ENCODE peak calls at places on chromosomes 16 and 17, in six cellular contexts. B is esophagus muscularis mucosa; F is adrenal gland; I is CD8-positive, alpha-beta memory T cell; L is fibroblast of lung; G is neural progenitor cell. A is an unnamed sample.
A peak's percentile ranks its signal among the peaks of the same experiment; 100 is the strongest.

GRCh38 chr17:67276075-67276474 is 31.1 kb upstream of the HELZ start:
- DNase-seq in B (no peak), F (no peak), I (no peak), L (no peak), G (peak; percentile 11), A (no peak)

GRCh38 chr16:8677481-8677880 is 3.1 kb downstream of the ABAT start:
- DNase-seq in B (no peak), F (no peak), I (no peak), L (no peak), G (no peak), A (no peak)

GRCh38 chr16:79169239-79169638 is 431.3 kb downstream of the MAF start:
- DNase-seq in B (no peak), F (no peak), I (no peak), L (peak; percentile 0), G (peak; percentile 77), A (no peak)

GRCh38 chr17:76076765-76077581 is 2.0 kb upstream of the ZACN start:
- DNase-seq in B (no peak), F (no peak), I (peak; percentile 74), L (no peak), G (peak; percentile 54), A (no peak)

GRCh38 chr17:77581480-77581879 is 377.0 kb upstream of the TNRC6C start:
- DNase-seq in B (no peak), F (no peak), I (no peak), L (peak; percentile 59), G (no peak), A (no peak)

GRCh38 chr16:17224859-17225258 is 245.9 kb downstream of the XYLT1 start:
- DNase-seq in B (peak; percentile 97), F (peak; percentile 88), I (peak; percentile 20), L (peak; percentile 91), G (no peak), A (no peak)

GRCh38 chr16:3070608-3071111 is 5.2 kb downstream of the IL32 start:
- DNase-seq in B (no peak), F (no peak), I (no peak), L (no peak), G (no peak), A (no peak)

GRCh38 chr17:53344778-53345177 is 477.9 kb upstream of the KIF2B start:
- DNase-seq in B (no peak), F (no peak), I (no peak), L (no peak), G (no peak), A (no peak)

GRCh38 chr17:29018788-29019474 is 13.1 kb upstream of the SEZ6 start:
- DNase-seq in B (no peak), F (no peak), I (no peak), L (no peak), G (peak; percentile 42), A (no peak)

GRCh38 chr16:27579086-27579980 is 29.4 kb downstream of the KATNIP start:
- DNase-seq in B (no peak), F (no peak), I (no peak), L (peak; percentile 42), G (no peak), A (no peak)

GRCh38 chr17:16882243-16882925 is 89.5 kb downstream of the TNFRSF13B start:
- DNase-seq in B (peak; percentile 77), F (no peak), I (no peak), L (no peak), G (no peak), A (no peak)

GRCh38 chr17:43449470-43450202 is 34.1 kb upstream of the DHX8 start:
- DNase-seq in B (no peak), F (no peak), I (no peak), L (no peak), G (no peak), A (no peak)

GRCh38 chr17:78789663-78790181 is 7.6 kb upstream of the CYTH1 start:
- DNase-seq in B (peak; percentile 95), F (no peak), I (peak; percentile 86), L (peak; percentile 95), G (no peak), A (no peak)

GRCh38 chr17:30600830-30601494 is 123.8 kb downstream of the GOSR1 start:
- DNase-seq in B (no peak), F (peak; percentile 35), I (peak; percentile 9), L (peak; percentile 20), G (peak; percentile 58), A (peak; percentile 42)

GRCh38 chr17:14919580-14920160 is 345.5 kb downstream of the PMP22 start:
- DNase-seq in B (no peak), F (no peak), I (no peak), L (no peak), G (peak; percentile 62), A (no peak)

GRCh38 chr16:28537964-28538732 is 626 bp downstream of the NUPR1 start:
- DNase-seq in B (no peak), F (peak; percentile 47), I (no peak), L (no peak), G (no peak), A (no peak)

GRCh38 chr17:45361451-45361850 is 44.6 kb upstream of the MAP3K14 start:
- DNase-seq in B (no peak), F (no peak), I (no peak), L (no peak), G (no peak), A (no peak)

GRCh38 chr16:10081201-10081940 is 100.9 kb downstream of the GRIN2A start:
- DNase-seq in B (no peak), F (no peak), I (no peak), L (peak; percentile 90), G (peak; percentile 67), A (no peak)

GRCh38 chr16:10077861-10078260 is 104.4 kb downstream of the GRIN2A start:
- DNase-seq in B (no peak), F (no peak), I (no peak), L (no peak), G (no peak), A (no peak)

GRCh38 chr16:10080031-10080772 is 102.0 kb downstream of the GRIN2A start:
- DNase-seq in B (no peak), F (peak; percentile 62), I (no peak), L (peak; percentile 97), G (no peak), A (peak; percentile 52)

GRCh38 chr16:10076037-10076436 is 106.2 kb downstream of the GRIN2A start:
- DNase-seq in B (no peak), F (no peak), I (no peak), L (no peak), G (no peak), A (no peak)

GRCh38 chr16:10078541-10078949 is 103.7 kb downstream of the GRIN2A start:
- DNase-seq in B (no peak), F (no peak), I (no peak), L (peak; percentile 31), G (peak; percentile 71), A (peak; percentile 31)
- H3K27ac ChIP-seq in B (no peak overlapping the region), F (no peak overlapping the region), I (no peak overlapping the region), L (no peak overlapping the region), G (no peak overlapping the region), A (no peak overlapping the region)

DNA sequence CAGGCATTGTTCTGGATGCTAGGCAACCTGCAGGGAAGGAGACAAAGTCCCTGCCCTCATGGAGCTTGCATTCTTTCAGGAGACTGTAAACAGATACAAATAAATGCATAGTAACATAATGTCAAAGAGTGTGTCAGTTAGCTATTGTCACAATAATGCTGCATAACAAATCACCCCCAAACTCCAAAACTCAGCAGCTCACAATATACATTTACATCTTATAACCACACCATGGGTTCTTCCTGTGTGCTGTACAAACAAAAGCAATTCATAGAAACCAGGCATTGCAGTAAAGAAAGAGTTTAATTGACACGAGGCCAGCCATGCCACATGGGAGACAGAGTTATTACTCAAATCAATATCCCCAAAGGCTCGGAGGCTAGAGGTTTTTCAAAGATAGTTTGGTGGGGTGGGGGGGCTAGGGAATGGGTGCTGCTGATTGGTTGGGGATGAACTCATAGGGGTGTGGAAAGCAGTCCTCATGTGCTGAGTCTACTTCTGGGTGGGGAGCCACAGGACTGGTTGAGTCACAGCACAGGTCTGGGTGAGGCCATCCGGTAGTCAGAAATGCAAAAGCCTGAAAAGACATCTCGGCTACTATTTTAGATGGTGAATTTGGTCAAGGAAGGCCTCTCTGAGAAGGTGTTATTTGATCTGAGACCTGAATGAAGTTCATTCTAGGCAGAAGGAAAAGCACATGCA is 79.0 kb downstream of the GPRC5B start:
- DNase-seq in B (no peak), F (no peak), I (no peak), L (peak; percentile 5), G (no peak), A (no peak)
- H3K27ac ChIP-seq in B (no peak overlapping the region), F (no peak overlapping the region), I (no peak overlapping the region), L (no peak overlapping the region), G (no peak overlapping the region), A (no peak overlapping the region)

DNA sequence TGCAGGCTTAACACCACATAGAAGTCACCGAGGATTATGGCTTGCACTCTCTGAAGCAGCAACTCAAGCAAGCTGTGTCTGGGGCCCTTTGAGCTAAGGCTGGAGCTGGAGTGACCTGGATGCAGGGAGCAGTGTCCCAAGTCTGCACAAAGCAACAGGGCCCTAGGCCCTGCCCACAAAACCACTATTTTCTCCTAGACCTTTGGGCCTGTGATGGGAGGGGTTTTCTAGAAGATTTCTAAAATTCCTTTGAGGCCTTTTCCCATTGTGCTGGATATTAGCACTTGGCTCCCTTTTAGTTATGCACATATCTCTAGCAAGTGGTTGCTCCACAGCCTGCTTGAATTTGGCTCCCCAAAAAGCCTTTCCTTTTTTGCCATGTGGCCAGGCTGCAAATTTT is 44.5 kb downstream of the KCNJ16 start:
- DNase-seq in B (no peak), F (no peak), I (no peak), L (no peak), G (no peak), A (no peak)
- H3K27ac ChIP-seq in B (no peak overlapping the region), F (no peak overlapping the region), I (no peak overlapping the region), L (no peak overlapping the region), G (no peak overlapping the region), A (no peak overlapping the region)

DNA sequence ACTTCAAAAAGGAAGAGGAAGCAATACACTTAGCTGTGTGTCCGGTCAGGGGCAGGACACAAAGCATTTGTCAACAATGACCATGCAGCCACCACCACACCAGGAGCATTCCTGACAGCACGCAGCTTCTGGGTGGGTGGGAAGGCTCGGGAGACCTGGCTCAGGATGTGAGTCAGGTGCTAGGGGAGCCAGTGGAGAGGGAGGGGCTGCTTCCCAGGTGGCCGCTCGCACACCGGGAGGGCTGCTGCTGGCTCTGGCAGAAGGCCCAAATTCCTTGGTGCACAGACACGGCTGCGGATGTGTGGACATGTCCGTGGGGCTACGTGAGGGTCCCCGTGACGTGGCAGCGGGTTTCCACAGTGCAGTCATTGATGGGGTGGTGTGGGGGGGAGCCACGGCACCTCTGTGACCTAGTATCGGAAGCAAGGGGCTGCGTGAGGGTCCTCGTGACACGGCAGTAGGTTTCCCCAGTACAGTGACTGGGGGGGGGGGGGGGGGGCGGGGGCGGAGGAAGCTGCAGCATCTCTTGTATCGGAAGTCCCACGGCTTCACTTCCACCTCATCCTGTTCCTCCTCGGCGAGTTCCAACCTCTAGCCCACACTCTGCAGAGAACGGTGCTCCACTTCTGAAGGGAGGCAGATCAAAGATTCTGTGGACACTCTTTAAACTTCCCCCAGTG is 112.8 kb downstream of the ZNF778 start:
- DNase-seq in B (no peak), F (no peak), I (peak; percentile 63), L (peak; percentile 78), G (no peak), A (no peak)
- H3K27ac ChIP-seq in B (peak overlapping the region; percentile 13), F (no peak overlapping the region), I (no peak overlapping the region), L (peak overlapping the region; percentile 65), G (no peak overlapping the region), A (peak overlapping the region; percentile 48)

A was measured in caudate nucleus.